ENCODE peak calls at places on chromosomes 13 and 19, in five cellular contexts. D is CD14-positive monocyte; R is cerebellum; X is CD4-positive, alpha-beta T cell; S is stimulated activated CD8-positive, alpha-beta memory T cell treated with anti-CD3 and anti-CD28 coated beads, Interleukin-4, amount 100 ng/mL, for 48 hours. O is an unnamed sample.

GRCh38 chr19:33394006-33394722 is 20.7 kb downstream of the CEBPG start:
- DNase-seq in D (peak), R (no peak), X (no peak), S (no peak), O (no peak)

GRCh38 chr13:28392896-28393295 is 102.0 kb downstream of the FLT1 start:
- DNase-seq in D (no peak), R (no peak), X (no peak), S (no peak), O (no peak)

GRCh38 chr19:46618670-46619231 is 6.1 kb downstream of the PTGIR start:
- DNase-seq in D (peak), R (no peak), X (no peak), S (no peak), O (no peak)

GRCh38 chr19:56670961-56671612 is 470 bp downstream of the ZNF835 start:
- DNase-seq in D (no peak), R (no peak), X (no peak), S (no peak), O (no peak)

GRCh38 chr19:55116232-55117062 is 990 bp downstream of the PPP1R12C start:
- DNase-seq in D (peak), R (peak), X (no peak), S (peak), O (peak)

GRCh38 chr13:94993608-94994007 is 281.3 kb upstream of the SOX21 start:
- DNase-seq in D (no peak), R (no peak), X (no peak), S (no peak), O (no peak)

GRCh38 chr13:111049791-111050538 is 65.1 kb upstream of the ARHGEF7 start:
- DNase-seq in D (no peak), R (peak), X (no peak), S (peak), O (no peak)

GRCh38 chr13:73168226-73168992 is 109.6 kb downstream of the KLF5 start:
- DNase-seq in D (no peak), R (no peak), X (no peak), S (no peak), O (no peak)

GRCh38 chr19:7744871-7745270 is 2.5 kb downstream of the CD209 start:
- DNase-seq in D (no peak), R (no peak), X (no peak), S (no peak), O (no peak)

GRCh38 chr13:84645196-84646071 is 763.2 kb upstream of the SLITRK1 start:
- DNase-seq in D (no peak), R (no peak), X (no peak), S (no peak), O (no peak)

GRCh38 chr19:37920591-37921450 is 13.8 kb downstream of the SIPA1L3 start:
- DNase-seq in D (no peak), R (no peak), X (no peak), S (no peak), O (no peak)

GRCh38 chr19:54035215-54036178 is 28.2 kb downstream of the VSTM1 start:
- DNase-seq in D (no peak), R (no peak), X (no peak), S (no peak), O (peak)

GRCh38 chr19:4431808-4432674 is 25.6 kb downstream of the UBXN6 start:
- DNase-seq in D (peak), R (no peak), X (no peak), S (no peak), O (no peak)

GRCh38 chr19:47417107-47417745 is 2.1 kb downstream of the MEIS3 start:
- DNase-seq in D (no peak), R (no peak), X (no peak), S (no peak), O (no peak)

GRCh38 chr19:4108767-4109625 is 14.9 kb downstream of the MAP2K2 start:
- DNase-seq in D (no peak), R (no peak), X (peak), S (peak), O (no peak)

GRCh38 chr13:95957331-95957730 is 95.9 kb downstream of the UGGT2 start:
- DNase-seq in D (no peak), R (no peak), X (no peak), S (no peak), O (no peak)

GRCh38 chr19:10979950-10980349 is 19.1 kb downstream of the SMARCA4 start:
- DNase-seq in D (no peak), R (peak), X (no peak), S (peak), O (no peak)

GRCh38 chr19:29842471-29843179 is 30.8 kb downstream of the CCNE1 start:
- DNase-seq in D (peak), R (no peak), X (no peak), S (no peak), O (no peak)